ENCODE peak calls at places on chromosomes 4 and X, in nine cellular contexts. T is iPS-NIHi11; S is activated CD4-positive, alpha-beta T cell treated with anti-CD3 and anti-CD28 coated beads, Interleukin-2, amount 50 U/mL, for 48 hours; Z is activated T-cell treated with anti-CD3 and anti-CD28 coated beads for 48 hours; P is H54; U is NCI-H2029; H is lung; M is ecto neural progenitor cell; E is NCI-H1105 treated with DMSO at 0.1 percent for 48 hours. J is an unnamed sample.
A peak's percentile ranks its signal among the peaks of the same experiment; 100 is the strongest.

GRCh38 chr4:38673109-38673978 is 9.3 kb downstream of the KLF3 start:
- DNase-seq in T (no peak), S (no peak), Z (no peak), P (no peak), U (no peak), H (peak; percentile 62), M (no peak), E (peak; percentile 92), J (no peak)

GRCh38 chr4:128403586-128403985 is 116.0 kb upstream of the PGRMC2 start:
- DNase-seq in T (no peak), S (no peak), Z (no peak), P (no peak), U (no peak), H (no peak), M (no peak), E (no peak), J (no peak)

GRCh38 chrX:39067866-39068265 is 266.6 kb downstream of the MID1IP1 start:
- DNase-seq in T (no peak), S (no peak), Z (no peak), P (no peak), U (no peak), H (no peak), M (no peak), E (no peak), J (no peak)

GRCh38 chrX:151889451-151889850 is 23.2 kb upstream of the MAGEA4 start:
- DNase-seq in T (no peak), S (no peak), Z (no peak), P (no peak), U (no peak), H (no peak), M (no peak), E (no peak), J (no peak)

GRCh38 chrX:108415891-108416290 is 22.3 kb downstream of the COL4A6 start:
- DNase-seq in T (no peak), S (no peak), Z (no peak), P (no peak), U (peak; percentile 53), H (no peak), M (no peak), E (no peak), J (no peak)

GRCh38 chr4:3571921-3572320 is 39.7 kb upstream of the LRPAP1 start:
- DNase-seq in T (no peak), S (no peak), Z (no peak), P (no peak), U (no peak), H (no peak), M (no peak), E (no peak), J (no peak)

GRCh38 chrX:67714004-67714403 is 170.2 kb downstream of the AR start:
- DNase-seq in T (no peak), S (no peak), Z (no peak), P (no peak), U (no peak), H (no peak), M (no peak), E (no peak), J (no peak)

GRCh38 chr4:168864831-168865541 is 145.1 kb downstream of the CBR4 start:
- DNase-seq in T (peak; percentile 50), S (no peak), Z (no peak), P (no peak), U (no peak), H (no peak), M (no peak), E (no peak), J (no peak)

GRCh38 chrX:150896632-150897031 is 1.8 kb downstream of the CD99L2 start:
- DNase-seq in T (no peak), S (no peak), Z (no peak), P (no peak), U (no peak), H (no peak), M (no peak), E (no peak), J (no peak)

GRCh38 chrX:68634649-68635227 is 12.7 kb upstream of the STARD8 start:
- DNase-seq in T (no peak), S (no peak), Z (no peak), P (no peak), U (no peak), H (no peak), M (no peak), E (no peak), J (no peak)

GRCh38 chr4:88447339-88447738 is 9.6 kb upstream of the HERC5 start:
- DNase-seq in T (no peak), S (no peak), Z (no peak), P (no peak), U (no peak), H (no peak), M (no peak), E (no peak), J (no peak)

GRCh38 chrX:45900751-45901150 is 644.5 kb downstream of the ZNF674 start:
- DNase-seq in T (no peak), S (no peak), Z (no peak), P (no peak), U (no peak), H (no peak), M (no peak), E (no peak), J (no peak)

GRCh38 chr4:174538876-174539250 is 16.6 kb upstream of the HPGD start:
- DNase-seq in T (no peak), S (no peak), Z (no peak), P (no peak), U (no peak), H (no peak), M (no peak), E (no peak), J (no peak)

GRCh38 chrX:139972113-139972512 is 6.8 kb upstream of the CXorf66 start:
- DNase-seq in T (no peak), S (no peak), Z (no peak), P (no peak), U (no peak), H (no peak), M (no peak), E (no peak), J (no peak)

GRCh38 chrX:38233891-38234807 is 13.5 kb upstream of the SRPX start:
- DNase-seq in T (peak; percentile 5), S (no peak), Z (no peak), P (no peak), U (no peak), H (no peak), M (no peak), E (no peak), J (no peak)

GRCh38 chrX:43693602-43694406 is 37.7 kb downstream of the MAOA start:
- DNase-seq in T (no peak), S (no peak), Z (no peak), P (no peak), U (peak; percentile 17), H (no peak), M (no peak), E (no peak), J (no peak)

GRCh38 chr4:158858410-158859189 is 89.8 kb downstream of the FNIP2 start:
- DNase-seq in T (no peak), S (no peak), Z (no peak), P (no peak), U (no peak), H (no peak), M (no peak), E (no peak), J (no peak)

GRCh38 chr4:4853371-4853823 is 6.1 kb upstream of the MSX1 start:
- DNase-seq in T (no peak), S (no peak), Z (no peak), P (no peak), U (no peak), H (no peak), M (no peak), E (no peak), J (no peak)

GRCh38 chrX:47723689-47724088 is 64.7 kb upstream of the UXT start:
- DNase-seq in T (peak; percentile 29), S (peak; percentile 31), Z (peak; percentile 9), P (no peak), U (no peak), H (no peak), M (no peak), E (no peak), J (no peak)

GRCh38 chr4:26362745-26363439 is 42.1 kb downstream of the RBPJ start:
- DNase-seq in T (no peak), S (no peak), Z (no peak), P (no peak), U (no peak), H (no peak), M (no peak), E (no peak), J (no peak)

GRCh38 chr4:81466841-81467671 is 4.7 kb downstream of the RASGEF1B start:
- DNase-seq in T (peak; percentile 43), S (peak; percentile 74), Z (peak; percentile 46), P (no peak), U (peak; percentile 71), H (peak; percentile 60), M (peak; percentile 56), E (peak; percentile 54), J (peak; percentile 33)

GRCh38 chr4:35802644-35803043 is 441.7 kb downstream of the ARAP2 start:
- DNase-seq in T (no peak), S (no peak), Z (no peak), P (no peak), U (no peak), H (no peak), M (no peak), E (no peak), J (no peak)

GRCh38 chr4:106358899-106359298 is 9.7 kb downstream of the GIMD1 start:
- DNase-seq in T (no peak), S (no peak), Z (no peak), P (no peak), U (no peak), H (no peak), M (no peak), E (no peak), J (no peak)

GRCh38 chr4:142582340-142582739 is 263.8 kb downstream of the INPP4B start:
- DNase-seq in T (no peak), S (no peak), Z (no peak), P (no peak), U (no peak), H (no peak), M (no peak), E (no peak), J (no peak)

GRCh38 chr4:184705692-184706091 is 28.2 kb downstream of the CENPU start:
- DNase-seq in T (no peak), S (no peak), Z (no peak), P (no peak), U (no peak), H (no peak), M (no peak), E (no peak), J (no peak)

GRCh38 chr4:185518069-185518468 is 17.2 kb downstream of the PDLIM3 start:
- DNase-seq in T (no peak), S (no peak), Z (no peak), P (no peak), U (no peak), H (no peak), M (no peak), E (no peak), J (no peak)

J was measured in SW 1271.